ENCODE peak calls at places on chromosome 4, in four cellular contexts. K is HTR-8/SVneo; D is non-pigmented ciliary epithelial cell; S is CD4-positive, CD25-positive, alpha-beta regulatory T cell. H is an unnamed sample.

GRCh38 chr4:25703731-25704388 is 48.2 kb downstream of the SLC34A2 start:
- DNase-seq in D (no peak), K (no peak), S (no peak), H (no peak)

GRCh38 chr4:98260047-98260578 is 1.1 kb upstream of the RAP1GDS1 start:
- DNase-seq in S (no peak), D (no peak), K (peak), H (peak)

GRCh38 chr4:44368413-44369167 is 80.0 kb downstream of the KCTD8 start:
- DNase-seq in K (no peak), S (no peak), D (no peak), H (no peak)

GRCh38 chr4:37383579-37384229 is 139.2 kb downstream of the NWD2 start:
- DNase-seq in K (peak), D (no peak), S (no peak), H (peak)

GRCh38 chr4:145041378-145041777 is 56.6 kb downstream of the ANAPC10 start:
- DNase-seq in S (no peak), K (no peak), D (no peak), H (no peak)

GRCh38 chr4:36242629-36243354 is 1.5 kb downstream of the ARAP2 start:
- DNase-seq in D (no peak), K (no peak), S (no peak), H (no peak)

GRCh38 chr4:42344749-42345148 is 52.5 kb upstream of the SHISA3 start:
- DNase-seq in K (no peak), D (no peak), S (no peak), H (no peak)

GRCh38 chr4:2930135-2930805 is 32.9 kb downstream of the NOP14 start:
- DNase-seq in S (no peak), K (no peak), D (no peak), H (no peak)

GRCh38 chr4:90393215-90393614 is 266.0 kb downstream of the CCSER1 start:
- DNase-seq in S (no peak), D (no peak), K (no peak), H (no peak)

GRCh38 chr4:123366144-123366748 is 30.3 kb upstream of the SPRY1 start:
- DNase-seq in S (no peak), D (no peak), K (no peak), H (no peak)

GRCh38 chr4:172480471-172480870 is 667.3 kb downstream of the GALNTL6 start:
- DNase-seq in S (no peak), D (no peak), K (no peak), H (no peak)

GRCh38 chr4:188428935-188429334 is 289.7 kb downstream of the TRIML1 start:
- DNase-seq in D (no peak), K (peak), S (no peak), H (no peak)

GRCh38 chr4:114041117-114041475 is 61.6 kb upstream of the ARSJ start:
- DNase-seq in K (no peak), S (no peak), D (no peak), H (no peak)

GRCh38 chr4:65918217-65918616 is 247.9 kb upstream of the EPHA5 start:
- DNase-seq in S (no peak), D (no peak), K (no peak), H (no peak)

GRCh38 chr4:108535757-108536156 is 84.6 kb upstream of the RPL34 start:
- DNase-seq in K (no peak), D (no peak), S (no peak), H (no peak)

GRCh38 chr4:47368211-47368610 is 95.3 kb downstream of the COMMD8 start:
- DNase-seq in S (no peak), K (no peak), D (no peak), H (no peak)

GRCh38 chr4:70027011-70027410 is 1.2 kb upstream of the HTN3 start:
- DNase-seq in S (no peak), K (no peak), D (no peak), H (no peak)

GRCh38 chr4:22999419-22999818 is 306.7 kb downstream of the GBA3 start:
- DNase-seq in S (no peak), D (no peak), K (no peak), H (no peak)

GRCh38 chr4:8512510-8512909 is 67.7 kb upstream of the GPR78 start:
- DNase-seq in D (no peak), K (no peak), S (no peak), H (no peak)

GRCh38 chr4:183330841-183331240 is 8.6 kb upstream of the CLDN24 start:
- DNase-seq in K (no peak), D (no peak), S (no peak), H (no peak)

GRCh38 chr4:2534904-2535385 is 1.5 kb upstream of the FAM193A start:
- DNase-seq in K (no peak), S (no peak), D (no peak), H (no peak)

GRCh38 chr4:89615056-89615455 is 221.9 kb downstream of the SNCA start:
- DNase-seq in S (no peak), D (no peak), K (no peak), H (no peak)

GRCh38 chr4:38082424-38083374 is 122.5 kb downstream of the PTTG2 start:
- DNase-seq in K (no peak), S (no peak), D (no peak), H (no peak)

GRCh38 chr4:48963042-48963679 is 22.9 kb upstream of the CWH43 start:
- DNase-seq in D (peak), K (peak), S (peak), H (no peak)

GRCh38 chr4:159401791-159402380 is 299.0 kb downstream of the RAPGEF2 start:
- DNase-seq in K (peak), D (peak), S (no peak), H (peak)

GRCh38 chr4:116480486-116480990 is 604.8 kb downstream of the TRAM1L1 start:
- DNase-seq in K (no peak), S (no peak), D (no peak), H (no peak)

GRCh38 chr4:186936496-186937375 is 213.1 kb upstream of the FAT1 start:
- DNase-seq in D (no peak), S (no peak), K (peak), H (peak)

GRCh38 chr4:36844448-36844847 is 400.1 kb upstream of the NWD2 start:
- DNase-seq in S (no peak), D (no peak), K (no peak), H (no peak)

GRCh38 chr4:53591372-53591892 is at the start of gene LNX1:
- DNase-seq in K (no peak), S (no peak), D (no peak), H (no peak)

GRCh38 chr4:85776579-85776978 is 301.6 kb downstream of the ARHGAP24 start:
- DNase-seq in S (no peak), K (no peak), D (no peak), H (no peak)

GRCh38 chr4:20832821-20833220 is 132.6 kb downstream of the PACRGL start:
- DNase-seq in S (no peak), D (peak), K (no peak), H (no peak)

H was measured in H54.